ENCODE peak calls at places on chromosome 6, in five cellular contexts. E is ovary, A is lower lobe of right lung, R is IMR-90, S is Caco-2. V is an unnamed sample.

GRCh38 chr6:166052837-166053236 is 114.8 kb downstream of the TBXT start:
- DNase-seq in E (no peak), A (no peak), S (no peak), R (no peak), V (no peak)

GRCh38 chr6:85449818-85450577 is at the start of gene NT5E:
- DNase-seq in A (peak), E (peak), R (peak), S (peak), V (peak)

GRCh38 chr6:119479860-119480655 is 130.5 kb upstream of the MAN1A1 start:
- DNase-seq in R (peak), S (no peak), A (no peak), E (no peak), V (peak)

GRCh38 chr6:21598662-21599061 is 5.1 kb downstream of the SOX4 start:
- DNase-seq in E (no peak), A (no peak), S (no peak), R (no peak), V (peak)

GRCh38 chr6:25248100-25248499 is 31.1 kb upstream of the CARMIL1 start:
- DNase-seq in R (peak), A (no peak), S (no peak), E (no peak), V (peak)

GRCh38 chr6:108274546-108274945 is 13.7 kb upstream of the SNX3 start:
- DNase-seq in R (no peak), A (no peak), E (no peak), S (no peak), V (no peak)

GRCh38 chr6:121826156-121826810 is 390.8 kb downstream of the GJA1 start:
- DNase-seq in A (no peak), S (no peak), R (peak), E (no peak), V (peak)

GRCh38 chr6:146635174-146635573 is 36.4 kb downstream of the ADGB start:
- DNase-seq in E (no peak), A (no peak), R (no peak), S (no peak), V (no peak)

GRCh38 chr6:18416341-18416679 is 29.2 kb downstream of the RNF144B start:
- DNase-seq in R (no peak), A (no peak), S (no peak), E (no peak), V (no peak)

GRCh38 chr6:134740473-134741192 is 209.3 kb downstream of the ALDH8A1 start:
- DNase-seq in R (peak), S (no peak), E (no peak), A (no peak), V (peak)

GRCh38 chr6:165308926-165309731 is at the start of gene C6orf118:
- DNase-seq in A (peak), E (peak), R (peak), S (peak), V (peak)

GRCh38 chr6:5102266-5102970 is 17.3 kb downstream of the PPP1R3G start:
- DNase-seq in S (no peak), E (no peak), A (no peak), R (no peak), V (no peak)

GRCh38 chr6:153085239-153085638 is 45.8 kb downstream of the RGS17 start:
- DNase-seq in E (no peak), A (no peak), R (no peak), S (no peak), V (peak)

GRCh38 chr6:25138024-25138696 is 141.0 kb upstream of the CARMIL1 start:
- DNase-seq in A (no peak), S (no peak), E (peak), R (peak), V (peak)

GRCh38 chr6:166420351-166420750 is 37.6 kb upstream of the MPC1 start:
- DNase-seq in R (peak), S (peak), E (no peak), A (no peak), V (peak)

GRCh38 chr6:3869632-3870527 is 20.7 kb downstream of the FAM50B start:
- DNase-seq in E (no peak), R (no peak), S (peak), A (no peak), V (no peak)

GRCh38 chr6:137902721-137903120 is 35.7 kb downstream of the TNFAIP3 start:
- DNase-seq in A (no peak), S (no peak), E (no peak), R (no peak), V (no peak)

GRCh38 chr6:10411131-10411914 is 3.6 kb downstream of the TFAP2A start:
- DNase-seq in S (no peak), E (no peak), A (no peak), R (no peak), V (peak)

GRCh38 chr6:42764883-42765653 is 16.8 kb upstream of the BICRAL start:
- DNase-seq in S (no peak), E (no peak), A (no peak), R (no peak), V (no peak)

GRCh38 chr6:14396826-14397517 is 279.4 kb downstream of the CD83 start:
- DNase-seq in A (peak), S (no peak), R (peak), E (no peak), V (no peak)

GRCh38 chr6:39881851-39882566 is 52.3 kb downstream of the MOCS1 start:
- DNase-seq in A (no peak), E (peak), R (peak), S (no peak), V (peak)

GRCh38 chr6:35582315-35582714 is 69.6 kb upstream of the TULP1 start:
- DNase-seq in R (no peak), S (no peak), E (no peak), A (no peak), V (peak)

GRCh38 chr6:153553627-153554026 is 422.5 kb upstream of the RGS17 start:
- DNase-seq in S (no peak), E (no peak), A (no peak), R (no peak), V (peak)

GRCh38 chr6:115896538-115897129 is 164.1 kb downstream of the FRK start:
- DNase-seq in S (no peak), E (no peak), R (peak), A (no peak), V (peak)

GRCh38 chr6:1232578-1232977 is 79.3 kb upstream of the FOXQ1 start:
- DNase-seq in R (no peak), S (no peak), A (no peak), E (no peak), V (no peak)

GRCh38 chr6:1233924-1234323 is 78.0 kb upstream of the FOXQ1 start:
- DNase-seq in R (no peak), S (no peak), A (no peak), E (no peak), V (no peak)

GRCh38 chr6:1230689-1231605 is 81.0 kb upstream of the FOXQ1 start:
- DNase-seq in S (peak), E (no peak), A (no peak), R (no peak), V (no peak)

GRCh38 chr6:1230281-1230680 is 81.6 kb upstream of the FOXQ1 start:
- DNase-seq in S (no peak), E (no peak), R (no peak), A (no peak), V (no peak)

DNA sequence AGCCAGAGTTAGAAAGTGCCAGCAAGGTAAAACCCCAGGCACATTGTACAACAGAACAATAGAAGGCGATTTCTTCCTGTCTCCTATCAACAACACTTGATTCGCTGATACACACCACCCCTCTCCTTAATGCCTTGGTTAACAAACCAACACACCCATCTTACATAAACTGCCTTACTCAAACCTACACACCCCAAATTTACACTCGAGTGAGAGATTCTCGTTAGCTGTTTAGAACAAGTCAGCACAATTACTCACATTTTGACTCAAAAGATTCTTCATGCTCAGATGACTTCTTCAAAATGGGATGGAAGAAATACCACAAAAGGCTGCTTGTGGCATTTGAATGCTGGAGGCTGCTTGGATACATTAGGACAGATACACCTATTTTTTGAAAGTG is 80.0 kb upstream of the FOXQ1 start:
- DNase-seq in E (no peak), S (no peak), A (no peak), R (no peak), V (no peak)
- TF ChIP-seq CTCF in E (no peak), S (no peak), A (no peak), R (no peak), V (no peak)

DNA sequence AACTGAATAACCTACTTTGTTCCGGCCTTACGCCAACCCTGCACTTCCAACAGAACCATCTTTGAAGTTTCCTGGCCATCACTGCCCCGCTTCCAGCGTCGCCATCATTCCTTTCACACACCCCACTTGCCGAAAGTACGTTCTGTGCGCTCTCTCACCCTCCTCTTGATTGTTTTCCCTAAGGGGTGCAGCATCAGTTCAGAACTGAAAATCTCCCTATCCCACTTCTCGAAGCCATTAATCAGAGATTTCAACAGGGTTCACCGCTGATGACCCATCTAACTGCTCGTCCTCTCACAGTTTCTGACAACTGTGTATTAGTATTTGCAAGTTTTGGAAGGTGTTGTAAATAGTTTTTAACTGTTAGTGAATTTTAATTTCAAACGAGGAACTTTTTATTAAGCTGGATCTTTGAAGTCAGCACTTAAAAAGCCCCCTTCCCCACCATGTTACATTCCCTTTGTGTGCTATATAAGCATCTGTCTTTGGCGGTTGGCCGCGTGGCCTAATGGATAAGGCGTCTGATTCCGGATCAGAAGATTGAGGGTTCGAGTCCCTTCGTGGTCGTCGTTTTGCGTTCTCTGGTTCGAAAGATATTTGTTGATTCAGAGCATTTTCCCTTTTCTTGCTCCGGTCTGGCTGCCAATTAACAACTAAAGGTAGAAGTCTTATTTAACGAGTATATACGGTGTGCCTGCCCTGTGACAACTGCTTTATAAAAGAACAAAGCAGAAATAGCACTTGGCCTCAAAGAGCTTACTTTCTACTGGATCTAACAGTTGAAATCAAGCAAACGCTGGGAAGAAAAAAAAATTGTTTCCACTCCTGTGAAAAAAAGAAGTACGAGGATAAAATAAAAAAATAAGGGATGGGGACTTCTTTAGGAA is 42.6 kb downstream of the TRIM27 start:
- DNase-seq in E (peak), A (no peak), R (peak), S (peak), V (peak)
- H3K4me3 ChIP-seq in E (peak), A (peak), R (peak), S (no peak), V (peak)

GRCh38 chr6:41367700-41368099 is 32.3 kb downstream of the NCR2 start:
- DNase-seq in A (no peak), R (peak), S (peak), E (peak), V (peak)
- TF ChIP-seq CTCF in A (peak), R (peak), S (peak), E (peak), V (peak)

GRCh38 chr6:149963462-149964242 is at the start of gene ULBP1:
- DNase-seq in S (peak), R (peak), A (peak), E (peak), V (peak)
- H3K4me3 ChIP-seq in S (peak), R (peak), A (peak), E (peak), V (peak)

GRCh38 chr6:17093692-17094091 is 8.2 kb upstream of the STMND1 start:
- DNase-seq in S (no peak), E (no peak), R (no peak), A (no peak), V (no peak)
- TF ChIP-seq CTCF in S (no peak), E (no peak), R (peak), A (no peak), V (peak)

GRCh38 chr6:11731423-11731822 is 47.2 kb downstream of the ADTRP start:
- DNase-seq in A (no peak), R (no peak), E (no peak), S (peak), V (no peak)
- H3K4me3 ChIP-seq in A (no peak), R (no peak), E (no peak), S (no peak), V (no peak)

GRCh38 chr6:56618050-56618449 is 24.6 kb downstream of the DST start:
- DNase-seq in R (no peak), S (no peak), A (no peak), E (no peak), V (no peak)
- TF ChIP-seq CTCF in R (peak), S (no peak), A (no peak), E (no peak), V (peak)

DNA sequence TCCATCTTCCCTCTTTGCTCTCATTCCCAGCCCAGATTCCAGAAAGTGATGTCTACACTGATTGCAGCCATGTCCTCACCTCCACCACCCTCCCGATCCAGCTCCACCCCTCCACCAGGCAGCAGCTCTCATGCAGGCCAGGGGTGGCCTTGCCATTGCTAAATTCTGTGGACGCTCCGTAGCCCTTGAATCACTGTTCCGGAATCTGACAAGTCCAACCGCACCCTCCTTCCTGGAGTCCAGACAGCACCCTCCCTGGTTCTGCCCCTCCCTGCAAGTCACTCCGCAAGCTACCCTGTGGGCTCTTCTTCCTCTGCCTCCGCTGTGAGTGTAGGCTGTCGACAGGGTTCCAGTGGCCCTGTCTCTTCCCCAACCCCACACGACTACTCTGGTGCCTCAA is 26.2 kb downstream of the TNXB start:
- DNase-seq in R (no peak), E (peak), A (no peak), S (no peak), V (peak)
- H3K4me3 ChIP-seq in R (no peak), E (no peak), A (no peak), S (no peak), V (no peak)